ENCODE peak calls at places on chromosomes 1 and 21, in nine cellular contexts. N, T, H, X, Z, I, E, C and Q are unnamed samples.
A peak's percentile ranks its signal among the peaks of the same experiment; 100 is the strongest.

GRCh38 chr1:96028071-96028470 is 693.5 kb upstream of the PTBP2 start:
- DNase-seq in N (no peak), T (no peak), H (no peak), X (no peak), Z (no peak), I (no peak), E (no peak), C (no peak), Q (no peak)

GRCh38 chr1:44112486-44112885 is 6.1 kb upstream of the KLF17 start:
- DNase-seq in N (no peak), T (no peak), H (no peak), X (no peak), Z (no peak), I (peak; percentile 13), E (no peak), C (no peak), Q (no peak)

GRCh38 chr1:207021876-207022596 is 10.5 kb downstream of the C1orf116 start:
- DNase-seq in N (no peak), T (no peak), H (no peak), X (no peak), Z (no peak), I (no peak), E (no peak), C (no peak), Q (no peak)

GRCh38 chr1:11893907-11894251 is 32.3 kb downstream of the KIAA2013 start:
- DNase-seq in N (peak; percentile 50), T (peak; percentile 42), H (peak; percentile 68), X (peak; percentile 83), Z (peak; percentile 63), I (peak; percentile 15), E (peak; percentile 29), C (peak; percentile 39), Q (peak; percentile 32)

GRCh38 chr1:213914351-213914750 is 73.4 kb upstream of the PROX1 start:
- DNase-seq in N (no peak), T (no peak), H (no peak), X (no peak), Z (no peak), I (no peak), E (no peak), C (no peak), Q (no peak)

GRCh38 chr1:154767315-154768240 is 102.5 kb downstream of the KCNN3 start:
- DNase-seq in N (peak; percentile 46), T (no peak), H (no peak), X (no peak), Z (no peak), I (peak; percentile 72), E (peak; percentile 10), C (no peak), Q (peak; percentile 37)

GRCh38 chr1:11174271-11174942 is 14.7 kb upstream of the ANGPTL7 start:
- DNase-seq in N (no peak), T (no peak), H (no peak), X (no peak), Z (no peak), I (no peak), E (no peak), C (no peak), Q (no peak)

GRCh38 chr1:29849038-29849750 is 612.9 kb downstream of the PTPRU start:
- DNase-seq in N (no peak), T (peak; percentile 45), H (peak; percentile 33), X (no peak), Z (peak; percentile 28), I (peak; percentile 17), E (peak; percentile 32), C (no peak), Q (peak; percentile 17)

GRCh38 chr1:204997616-204998015 is 45.4 kb upstream of the CNTN2 start:
- DNase-seq in N (no peak), T (no peak), H (no peak), X (no peak), Z (no peak), I (no peak), E (no peak), C (no peak), Q (no peak)

GRCh38 chr1:62977321-62977720 is 193.4 kb downstream of the ATG4C start:
- DNase-seq in N (no peak), T (no peak), H (no peak), X (no peak), Z (no peak), I (peak; percentile 20), E (peak; percentile 0), C (no peak), Q (no peak)

GRCh38 chr1:52662645-52663313 is 29.8 kb downstream of the SHISAL2A start:
- DNase-seq in N (no peak), T (peak; percentile 86), H (peak; percentile 66), X (no peak), Z (no peak), I (peak; percentile 52), E (peak; percentile 29), C (no peak), Q (peak; percentile 94)

GRCh38 chr1:68954841-68955240 is 458.0 kb upstream of the DEPDC1 start:
- DNase-seq in N (no peak), T (no peak), H (no peak), X (no peak), Z (no peak), I (no peak), E (no peak), C (no peak), Q (peak; percentile 67)

GRCh38 chr1:109275706-109276345 is 7.1 kb downstream of the PSRC1 start:
- DNase-seq in N (no peak), T (no peak), H (no peak), X (no peak), Z (no peak), I (peak; percentile 75), E (no peak), C (no peak), Q (peak; percentile 36)

GRCh38 chr1:114901739-114902255 is 47.1 kb downstream of the SYCP1 start:
- DNase-seq in N (no peak), T (no peak), H (no peak), X (no peak), Z (no peak), I (no peak), E (no peak), C (no peak), Q (no peak)

GRCh38 chr1:147500309-147500839 is 40.9 kb upstream of the BCL9 start:
- DNase-seq in N (no peak), T (no peak), H (no peak), X (no peak), Z (no peak), I (no peak), E (no peak), C (no peak), Q (no peak)
- TF ChIP-seq CTCF in N (no peak), T (no peak), H (no peak), X (no peak), Z (no peak), I (no peak), E (no peak), C (no peak), Q (no peak)

GRCh38 chr1:244327533-244327932 is 124.2 kb downstream of the ADSS2 start:
- DNase-seq in N (no peak), T (no peak), H (no peak), X (no peak), Z (no peak), I (no peak), E (no peak), C (no peak), Q (no peak)

GRCh38 chr1:244324176-244324883 is 127.4 kb downstream of the ADSS2 start:
- DNase-seq in N (no peak), T (no peak), H (no peak), X (no peak), Z (no peak), I (no peak), E (no peak), C (no peak), Q (no peak)

GRCh38 chr1:244322791-244323521 is 128.8 kb downstream of the ADSS2 start:
- DNase-seq in N (peak; percentile 67), T (peak; percentile 87), H (peak; percentile 68), X (no peak), Z (no peak), I (peak; percentile 98), E (peak; percentile 98), C (peak; percentile 53), Q (peak; percentile 87)

GRCh38 chr1:244326757-244327156 is 125.0 kb downstream of the ADSS2 start:
- DNase-seq in N (no peak), T (no peak), H (no peak), X (no peak), Z (no peak), I (no peak), E (no peak), C (no peak), Q (no peak)

GRCh38 chr1:244325056-244325764 is 126.5 kb downstream of the ADSS2 start:
- DNase-seq in N (no peak), T (no peak), H (no peak), X (no peak), Z (no peak), I (peak; percentile 47), E (peak; percentile 56), C (no peak), Q (no peak)
- H3K27ac ChIP-seq in N (no peak overlapping the region), T (peak overlapping the region; percentile 22), H (no peak overlapping the region), X (peak overlapping the region; percentile 25), Z (peak overlapping the region; percentile 6), I (peak overlapping the region; percentile 35), E (no peak overlapping the region), C (peak overlapping the region; percentile 70), Q (no peak overlapping the region)

GRCh38 chr1:27496604-27497155 is 6.7 kb upstream of the WASF2 start:
- DNase-seq in N (peak; percentile 51), T (no peak), H (no peak), X (no peak), Z (no peak), I (peak; percentile 51), E (no peak), C (no peak), Q (no peak)
- TF ChIP-seq CTCF in N (no peak), T (no peak), H (no peak), X (no peak), Z (peak; percentile 12), I (peak; percentile 44), E (peak; percentile 36), C (peak; percentile 36), Q (peak; percentile 34)

GRCh38 chr21:43027846-43028731 is 47.5 kb downstream of the CBS start:
- DNase-seq in N (no peak), T (no peak), H (no peak), X (no peak), Z (no peak), I (no peak), E (no peak), C (no peak), Q (no peak)
- H3K27ac ChIP-seq in N (no peak overlapping the region), T (no peak overlapping the region), H (no peak overlapping the region), X (no peak overlapping the region), Z (no peak overlapping the region), I (no peak overlapping the region), E (no peak overlapping the region), C (no peak overlapping the region), Q (no peak overlapping the region)

GRCh38 chr21:37460196-37460595 is 93.6 kb downstream of the DYRK1A start:
- DNase-seq in N (no peak), T (peak; percentile 53), H (no peak), X (no peak), Z (no peak), I (no peak), E (no peak), C (no peak), Q (no peak)
- TF ChIP-seq CTCF in N (no peak), T (no peak), H (no peak), X (no peak), Z (no peak), I (peak; percentile 21), E (no peak), C (no peak), Q (peak; percentile 39)